ENCODE peak calls at places on chromosomes 2 and 18, in nine cellular contexts. N is activated naive CD8-positive, alpha-beta T cell treated with anti-CD3 and anti-CD28 coated beads, Interleukin-2, amount 10 ng/mL, durations not matched to agents 7 days and 5 days; A is activated CD8-positive, alpha-beta memory T cell treated with anti-CD3 and anti-CD28 coated beads for 24 hours; C is AG09309; P is effector memory CD8-positive, alpha-beta T cell; V is kidney glomerular epithelial cell; M is activated T-helper 1 cell treated with anti-CD3 and anti-CD28 coated beads, Interleukin-12 subunit alpha, Interleukin-12 subunit beta, Interleukin-2, Interleukin-4 antibody, amounts not matched to agents 30 ng/mL and 10 ng/mL and 1 ng/mL, durations not matched to agents 14 hours and 24 hours and 36 hours; G is heart right ventricle; X is GM12892. Z is an unnamed sample.
A peak's percentile ranks its signal among the peaks of the same experiment; 100 is the strongest.

GRCh38 chr2:43269706-43270105 is 43.3 kb upstream of the ZFP36L2 start:
- DNase-seq in P (no peak), X (no peak), A (no peak), N (no peak), C (peak; percentile 46), G (peak; percentile 61), M (no peak), V (peak; percentile 14), Z (no peak)

GRCh38 chr2:10498525-10499274 is 50.6 kb upstream of the ODC1 start:
- DNase-seq in A (peak; percentile 48), C (no peak), M (no peak), G (no peak), X (no peak), P (no peak), N (no peak), V (no peak), Z (peak; percentile 8)

GRCh38 chr18:13369756-13370510 is 151.4 kb downstream of the LDLRAD4 start:
- DNase-seq in X (no peak), P (no peak), A (peak; percentile 54), C (no peak), V (peak; percentile 84), N (no peak), M (no peak), G (no peak), Z (peak; percentile 77)

GRCh38 chr2:66364495-66364992 is 70.4 kb upstream of the MEIS1 start:
- DNase-seq in P (no peak), N (no peak), C (peak; percentile 74), M (no peak), G (peak; percentile 5), V (peak; percentile 73), X (no peak), A (no peak), Z (no peak)

GRCh38 chr2:126771501-126772195 is 115.7 kb downstream of the GYPC start:
- DNase-seq in V (no peak), C (no peak), N (no peak), X (no peak), G (no peak), A (no peak), P (no peak), M (no peak), Z (no peak)

GRCh38 chr2:160464996-160465395 is 28.6 kb downstream of the RBMS1 start:
- DNase-seq in A (no peak), C (no peak), M (no peak), X (no peak), V (no peak), N (no peak), G (no peak), P (no peak), Z (no peak)

GRCh38 chr2:127511090-127511489 is 15.2 kb downstream of the IWS1 start:
- DNase-seq in X (no peak), N (no peak), C (no peak), M (no peak), A (no peak), G (no peak), P (no peak), V (peak; percentile 25), Z (no peak)

GRCh38 chr2:102975996-102976636 is 214.3 kb downstream of the TMEM182 start:
- DNase-seq in N (peak; percentile 29), V (peak; percentile 17), G (peak; percentile 11), M (no peak), C (no peak), A (no peak), P (no peak), X (no peak), Z (no peak)

GRCh38 chr2:158011055-158011771 is 90.5 kb upstream of the UPP2 start:
- DNase-seq in M (no peak), X (no peak), C (no peak), P (no peak), V (peak; percentile 86), N (no peak), G (no peak), A (no peak), Z (no peak)

GRCh38 chr2:23385351-23385747 is 370 bp downstream of the KLHL29 start:
- DNase-seq in X (peak; percentile 46), A (no peak), N (no peak), G (no peak), V (no peak), M (no peak), P (no peak), C (no peak), Z (peak; percentile 58)

GRCh38 chr2:166653185-166653813 is 159.2 kb upstream of the SCN7A start:
- DNase-seq in C (no peak), P (no peak), N (no peak), V (peak; percentile 32), M (no peak), G (no peak), X (no peak), A (no peak), Z (no peak)

GRCh38 chr2:164710252-164710633 is 89.0 kb upstream of the GRB14 start:
- DNase-seq in M (no peak), X (no peak), V (no peak), P (no peak), A (no peak), N (no peak), C (no peak), G (no peak), Z (no peak)

GRCh38 chr2:215052810-215053209 is 85.6 kb downstream of the ABCA12 start:
- DNase-seq in A (no peak), V (no peak), C (no peak), M (no peak), P (no peak), G (no peak), X (no peak), N (no peak), Z (no peak)

GRCh38 chr2:130832296-130832940 is 4.3 kb upstream of the ARHGEF4 start:
- DNase-seq in V (no peak), P (no peak), X (no peak), G (no peak), C (no peak), M (no peak), N (no peak), A (no peak), Z (no peak)

GRCh38 chr2:177478029-177478428 is 85.5 kb downstream of the AGPS start:
- DNase-seq in P (no peak), X (no peak), A (no peak), V (peak; percentile 2), N (no peak), C (no peak), M (no peak), G (no peak), Z (no peak)

GRCh38 chr2:47904903-47905453 is 1.3 kb downstream of the FBXO11 start:
- DNase-seq in M (peak; percentile 38), A (peak; percentile 71), X (peak; percentile 19), P (peak; percentile 41), V (no peak), N (no peak), G (peak; percentile 30), C (no peak), Z (peak; percentile 66)

GRCh38 chr18:10023853-10024638 is 110.2 kb downstream of the VAPA start:
- DNase-seq in M (no peak), G (no peak), N (no peak), A (no peak), C (no peak), V (no peak), P (no peak), X (no peak), Z (no peak)

GRCh38 chr2:237440819-237441281 is 26.9 kb upstream of the COL6A3 start:
- DNase-seq in X (peak; percentile 47), G (no peak), A (peak; percentile 79), N (no peak), V (no peak), C (no peak), P (no peak), M (peak; percentile 19), Z (no peak)

GRCh38 chr2:119254601-119255080 is 31.0 kb downstream of the STEAP3 start:
- DNase-seq in A (no peak), N (no peak), V (no peak), C (no peak), G (no peak), X (no peak), P (no peak), M (no peak), Z (no peak)

GRCh38 chr18:45222200-45222599 is 393.1 kb upstream of the SLC14A2 start:
- DNase-seq in M (no peak), V (no peak), N (no peak), G (no peak), X (no peak), P (no peak), A (no peak), C (no peak), Z (no peak)

GRCh38 chr2:5616019-5616418 is 76.2 kb upstream of the SOX11 start:
- DNase-seq in V (no peak), G (no peak), P (no peak), N (no peak), C (no peak), X (no peak), A (no peak), M (no peak), Z (no peak)

GRCh38 chr2:65159921-65160320 is 30.0 kb upstream of the RAB1A start:
- DNase-seq in V (no peak), P (no peak), C (no peak), G (no peak), X (no peak), M (no peak), A (no peak), N (no peak), Z (no peak)

GRCh38 chr18:3207565-3207964 is 12.2 kb downstream of the MYOM1 start:
- DNase-seq in G (no peak), V (peak; percentile 18), C (no peak), P (no peak), M (no peak), A (no peak), X (no peak), N (no peak), Z (peak; percentile 60)

GRCh38 chr2:113918229-113918628 is 28.3 kb downstream of the ACTR3 start:
- DNase-seq in M (no peak), P (no peak), N (no peak), X (no peak), A (no peak), G (no peak), C (no peak), V (no peak), Z (no peak)

GRCh38 chr18:3015203-3015590 is 2.3 kb upstream of the LPIN2 start:
- DNase-seq in C (peak; percentile 25), A (no peak), X (no peak), M (no peak), V (peak; percentile 39), G (no peak), N (no peak), P (no peak), Z (no peak)

GRCh38 chr2:204315236-204315662 is 230.0 kb upstream of the PARD3B start:
- DNase-seq in X (no peak), N (no peak), V (peak; percentile 76), M (no peak), A (no peak), C (peak; percentile 23), P (no peak), G (no peak), Z (no peak)

GRCh38 chr2:180742809-180743208 is 237.6 kb upstream of the UBE2E3 start:
- DNase-seq in G (no peak), X (no peak), A (no peak), M (no peak), P (no peak), N (no peak), V (peak; percentile 38), C (no peak), Z (no peak)

GRCh38 chr2:158297120-158297519 is 159.4 kb downstream of the CCDC148 start:
- DNase-seq in M (no peak), N (no peak), P (no peak), G (no peak), A (no peak), V (no peak), C (no peak), X (no peak), Z (no peak)

GRCh38 chr2:190979906-190980629 is 33.9 kb downstream of the STAT1 start:
- DNase-seq in G (peak; percentile 83), C (no peak), A (no peak), M (no peak), X (no peak), V (no peak), P (no peak), N (no peak), Z (no peak)

GRCh38 chr2:216083464-216084279 is 2.0 kb downstream of the TMEM169 start:
- DNase-seq in V (peak; percentile 98), A (peak; percentile 60), G (no peak), M (no peak), N (no peak), C (peak; percentile 63), P (no peak), X (no peak), Z (no peak)

GRCh38 chr18:13159579-13159978 is 59.0 kb upstream of the LDLRAD4 start:
- DNase-seq in V (peak; percentile 68), X (no peak), N (no peak), A (no peak), C (peak; percentile 33), M (peak; percentile 30), G (peak; percentile 52), P (peak; percentile 54), Z (no peak)